ENCODE peak calls at places on chromosomes 2 and 18, in seven cellular contexts. A is cardiac muscle cell; C is breast epithelium; Y is occipital lobe; Z is EL; F is non-pigmented ciliary epithelial cell; X is CD4-positive, alpha-beta T cell. U is an unnamed sample.

GRCh38 chr2:16166327-16166981 is 226.1 kb downstream of the MYCN start:
- DNase-seq in C (no peak), Z (no peak), A (no peak), F (no peak), Y (no peak), X (no peak), U (no peak)

GRCh38 chr2:172710584-172711024 is 25.0 kb upstream of the RAPGEF4 start:
- DNase-seq in A (peak; percentile 56), X (peak; percentile 19), Y (peak; percentile 14), Z (peak; percentile 77), C (no peak), F (peak; percentile 63), U (peak; percentile 82)

GRCh38 chr2:102261467-102261866 is 49.9 kb upstream of the IL1RL1 start:
- DNase-seq in A (no peak), C (no peak), Z (no peak), F (no peak), X (no peak), Y (no peak), U (no peak)

GRCh38 chr2:237341872-237342271 is 72.1 kb downstream of the COL6A3 start:
- DNase-seq in Y (no peak), X (no peak), F (no peak), A (peak; percentile 33), Z (no peak), C (no peak), U (peak; percentile 28)

GRCh38 chr2:101736861-101737291 is 39.4 kb downstream of the MAP4K4 start:
- DNase-seq in F (no peak), Y (no peak), A (peak; percentile 83), Z (peak; percentile 81), X (no peak), C (no peak), U (peak; percentile 68)

GRCh38 chr18:55031164-55031563 is 71.9 kb upstream of the CCDC68 start:
- DNase-seq in F (no peak), A (no peak), Z (no peak), X (no peak), C (no peak), Y (no peak), U (no peak)

GRCh38 chr18:36366994-36367839 is 69.7 kb downstream of the FHOD3 start:
- DNase-seq in F (no peak), Y (no peak), C (no peak), A (peak; percentile 50), Z (no peak), X (no peak), U (no peak)

GRCh38 chr2:51483720-51484119 is 451.8 kb upstream of the NRXN1 start:
- DNase-seq in Y (no peak), Z (no peak), X (no peak), A (no peak), C (no peak), F (no peak), U (no peak)

GRCh38 chr2:133333189-133333588 is 235.1 kb downstream of the NCKAP5 start:
- DNase-seq in Z (peak; percentile 66), C (no peak), X (no peak), A (no peak), Y (no peak), F (no peak), U (peak; percentile 22)

GRCh38 chr2:68574202-68574791 is 69.1 kb upstream of the PROKR1 start:
- DNase-seq in X (no peak), C (no peak), Z (no peak), F (no peak), A (no peak), Y (no peak), U (no peak)

GRCh38 chr2:23069156-23069555 is 315.8 kb upstream of the KLHL29 start:
- DNase-seq in X (no peak), Y (no peak), Z (no peak), A (no peak), C (no peak), F (no peak), U (no peak)

GRCh38 chr2:105371810-105372209 is 27.0 kb downstream of the FHL2 start:
- DNase-seq in X (no peak), Z (no peak), Y (no peak), A (no peak), F (no peak), C (no peak), U (no peak)

GRCh38 chr2:219269362-219270054 is 9.7 kb upstream of the DNAJB2 start:
- DNase-seq in X (no peak), A (no peak), Z (no peak), Y (no peak), F (no peak), C (no peak), U (no peak)

GRCh38 chr2:132478669-132479068 is 62.1 kb downstream of the GPR39 start:
- DNase-seq in C (no peak), Z (no peak), F (no peak), Y (no peak), A (no peak), X (no peak), U (no peak)

GRCh38 chr2:51158236-51158635 is 126.3 kb upstream of the NRXN1 start:
- DNase-seq in F (no peak), Y (no peak), A (no peak), Z (no peak), C (no peak), X (no peak), U (no peak)

GRCh38 chr2:213500881-213501280 is 216.6 kb downstream of the SPAG16 start:
- DNase-seq in X (no peak), Y (no peak), Z (no peak), C (no peak), F (no peak), A (no peak), U (no peak)

GRCh38 chr2:73386894-73387636 is 1.4 kb downstream of the ALMS1 start:
- DNase-seq in C (no peak), Y (no peak), X (no peak), A (no peak), Z (peak; percentile 1), F (no peak), U (no peak)

GRCh38 chr2:48305569-48305968 is 224.4 kb upstream of the STON1 start:
- DNase-seq in A (no peak), F (no peak), Z (no peak), X (no peak), Y (no peak), C (no peak), U (no peak)

GRCh38 chr2:239189711-239190131 is 211.1 kb downstream of the HDAC4 start:
- DNase-seq in A (no peak), Y (no peak), C (peak; percentile 42), F (no peak), Z (no peak), X (no peak), U (no peak)

GRCh38 chr18:75073654-75074053 is 135.3 kb downstream of the PTGR3 start:
- DNase-seq in C (no peak), A (no peak), Z (no peak), Y (no peak), F (no peak), X (no peak), U (no peak)

GRCh38 chr2:99818842-99819241 is 323.5 kb downstream of the AFF3 start:
- DNase-seq in Y (no peak), Z (no peak), A (peak; percentile 14), F (no peak), X (no peak), C (no peak), U (no peak)

GRCh38 chr2:36572752-36573125 is 25.2 kb downstream of the FEZ2 start:
- DNase-seq in Y (no peak), A (no peak), Z (no peak), F (no peak), C (no peak), X (no peak), U (no peak)

GRCh38 chr18:48029296-48029986 is 99.0 kb upstream of the SMAD2 start:
- DNase-seq in F (no peak), A (no peak), X (no peak), Z (no peak), Y (no peak), C (no peak), U (no peak)

GRCh38 chr2:2743164-2743571 is 412.1 kb upstream of the MYT1L start:
- DNase-seq in X (no peak), Z (no peak), F (peak; percentile 3), A (peak; percentile 19), Y (peak; percentile 81), C (no peak), U (no peak)

GRCh38 chr2:64699712-64700111 is 46.0 kb upstream of the SERTAD2 start:
- DNase-seq in Z (no peak), F (no peak), C (no peak), Y (no peak), A (no peak), X (no peak), U (no peak)

GRCh38 chr2:201402651-201403573 is 45.8 kb upstream of the FLACC1 start:
- DNase-seq in Y (no peak), F (peak; percentile 30), C (no peak), X (no peak), A (peak; percentile 46), Z (peak; percentile 71), U (no peak)

GRCh38 chr2:64586883-64587481 is 62.9 kb downstream of the AFTPH start:
- DNase-seq in Y (no peak), A (peak; percentile 71), C (no peak), X (no peak), F (no peak), Z (peak; percentile 48), U (peak; percentile 72)

GRCh38 chr2:168611896-168612650 is 156.0 kb downstream of the CERS6 start:
- DNase-seq in Y (no peak), F (no peak), X (no peak), Z (no peak), C (no peak), A (no peak), U (no peak)

GRCh38 chr18:500230-500555 is 308 bp downstream of the COLEC12 start:
- DNase-seq in F (no peak), X (no peak), Y (no peak), A (peak; percentile 63), Z (no peak), C (no peak), U (peak; percentile 55)

GRCh38 chr18:77811510-77811909 is 561.9 kb downstream of the GALR1 start:
- DNase-seq in F (no peak), C (no peak), Z (no peak), Y (no peak), X (no peak), A (no peak), U (no peak)

GRCh38 chr18:34033968-34034367 is 190.7 kb downstream of the NOL4 start:
- DNase-seq in C (no peak), Z (no peak), A (no peak), X (no peak), Y (no peak), F (no peak), U (no peak)

GRCh38 chr18:52130621-52131020 is 209.4 kb upstream of the DCC start:
- DNase-seq in Z (no peak), F (no peak), X (no peak), A (no peak), Y (no peak), C (no peak), U (no peak)

GRCh38 chr2:229701716-229702115 is 12.6 kb downstream of the DNER start:
- DNase-seq in X (no peak), C (no peak), Y (no peak), Z (no peak), A (no peak), F (no peak), U (no peak)

GRCh38 chr2:209240204-209240603 is 183.6 kb upstream of the MAP2 start:
- DNase-seq in C (no peak), A (no peak), Z (no peak), F (no peak), Y (no peak), X (no peak), U (no peak)

GRCh38 chr2:74205586-74205985 is 7.2 kb downstream of the MTHFD2 start:
- DNase-seq in Y (no peak), Z (no peak), X (no peak), C (peak; percentile 86), A (no peak), F (no peak), U (no peak)

GRCh38 chr2:38374978-38375377 is 2.1 kb downstream of the ATL2 start:
- DNase-seq in A (no peak), C (no peak), Y (no peak), F (no peak), Z (no peak), X (no peak), U (no peak)

U was measured in AG20443.